ENCODE peak calls at places on chromosomes 2 and 18, in four cellular contexts. One of them, this sample, is unnamed.

GRCh38 chr2:238939074-238939473 is 91.2 kb downstream of the TWIST2 start:
- DNase-seq in adrenal gland: peak; percentile 12
- DNase-seq in A549: no peak
- DNase-seq in right lobe of liver: peak; percentile 34
- DNase-seq in this sample: peak; percentile 85

GRCh38 chr2:199765646-199766045 is 85.3 kb downstream of the FTCDNL1 start:
- DNase-seq in right lobe of liver: no peak
- DNase-seq in adrenal gland: no peak
- DNase-seq in A549: no peak
- DNase-seq in this sample: no peak

GRCh38 chr2:42652086-42652485 is 83.7 kb downstream of the MTA3 start:
- DNase-seq in right lobe of liver: no peak
- DNase-seq in A549: no peak
- DNase-seq in adrenal gland: no peak
- DNase-seq in this sample: no peak

GRCh38 chr2:215216806-215217205 is 78.4 kb upstream of the ABCA12 start:
- DNase-seq in right lobe of liver: no peak
- DNase-seq in A549: no peak
- DNase-seq in adrenal gland: no peak
- DNase-seq in this sample: no peak

GRCh38 chr2:20540587-20541304 is 93.9 kb downstream of the RHOB start:
- DNase-seq in A549: no peak
- DNase-seq in right lobe of liver: peak; percentile 81
- DNase-seq in adrenal gland: no peak
- DNase-seq in this sample: no peak

GRCh38 chr18:70333757-70334156 is 44.9 kb downstream of the SOCS6 start:
- DNase-seq in A549: peak; percentile 18
- DNase-seq in adrenal gland: no peak
- DNase-seq in right lobe of liver: no peak
- DNase-seq in this sample: no peak

GRCh38 chr2:67625178-67625577 is 228.0 kb downstream of the ETAA1 start:
- DNase-seq in right lobe of liver: no peak
- DNase-seq in adrenal gland: no peak
- DNase-seq in A549: no peak
- DNase-seq in this sample: no peak

GRCh38 chr2:239710953-239711861 is 310.4 kb upstream of the HDAC4 start:
- DNase-seq in right lobe of liver: peak; percentile 18
- DNase-seq in adrenal gland: no peak
- DNase-seq in A549: no peak
- DNase-seq in this sample: peak; percentile 30

DNA sequence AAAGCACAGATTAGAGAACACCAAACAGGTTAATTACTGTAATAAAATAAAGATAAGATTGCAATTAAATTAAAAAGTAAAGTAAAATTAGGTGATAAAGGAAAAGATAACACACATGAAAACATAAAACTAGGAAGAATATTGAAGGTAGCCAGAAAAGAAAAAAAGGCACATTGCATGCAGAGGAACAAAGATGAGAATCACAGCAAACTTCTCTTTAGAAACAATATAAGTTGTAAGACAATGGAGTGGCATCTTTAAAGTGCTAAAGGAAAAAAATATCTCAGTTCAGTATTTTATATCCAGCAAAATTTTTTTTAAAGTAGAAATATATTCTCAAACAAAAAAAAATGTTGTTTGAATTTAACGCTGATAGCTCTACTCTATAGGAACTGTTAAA is 366.0 kb downstream of the CPS1 start:
- DNase-seq in adrenal gland: no peak
- DNase-seq in A549: no peak
- DNase-seq in right lobe of liver: no peak
- DNase-seq in this sample: no peak
- TF ChIP-seq POLR2A in adrenal gland: no peak
- TF ChIP-seq POLR2A in A549: no peak
- TF ChIP-seq POLR2A in right lobe of liver: no peak
- TF ChIP-seq POLR2A in this sample: no peak

DNA sequence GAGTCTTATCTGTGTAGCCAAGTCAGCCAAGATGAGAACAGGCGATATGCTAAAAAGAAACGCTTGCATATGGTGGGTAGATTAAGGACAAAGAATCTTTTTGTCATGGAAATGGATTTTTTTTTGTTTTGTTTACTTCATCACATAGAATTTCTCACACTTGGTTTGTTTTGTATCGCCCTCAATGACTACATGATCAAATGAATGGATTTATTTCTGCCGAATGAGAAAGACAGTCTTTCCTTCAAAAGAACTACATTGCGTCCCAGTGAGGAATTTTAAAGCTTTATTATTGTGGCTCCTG is 2.0 kb downstream of the SALL3 start:
- DNase-seq in A549: no peak
- DNase-seq in right lobe of liver: no peak
- DNase-seq in adrenal gland: no peak
- DNase-seq in this sample: no peak
- H3K4me3 ChIP-seq in A549: no peak overlapping the region
- H3K4me3 ChIP-seq in right lobe of liver: no peak overlapping the region
- H3K4me3 ChIP-seq in adrenal gland: no peak overlapping the region
- H3K4me3 ChIP-seq in this sample: no peak overlapping the region

DNA sequence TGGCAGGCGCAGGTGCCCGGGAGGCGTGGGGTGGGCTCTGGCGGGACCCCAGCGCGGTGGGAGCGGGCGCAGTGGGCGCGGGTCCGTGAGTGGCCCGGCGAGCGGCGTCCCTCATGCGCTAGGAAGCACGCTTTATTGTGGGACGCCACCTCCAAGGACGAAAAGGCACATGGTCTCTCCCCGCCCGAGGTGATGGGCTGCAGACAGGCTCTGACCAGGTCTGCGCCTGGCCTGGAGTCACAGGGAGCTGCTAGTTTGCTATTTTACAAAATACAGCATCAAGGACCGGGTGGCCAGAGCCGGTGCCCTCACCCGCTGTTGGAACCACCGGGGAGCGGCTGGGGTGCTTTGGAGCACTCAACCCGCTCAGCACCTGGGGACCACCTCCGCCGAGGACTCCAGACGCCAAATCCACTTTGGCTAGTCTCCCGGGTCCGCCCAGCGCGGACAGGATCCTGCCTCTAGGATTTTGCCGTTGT is 65.3 kb downstream of the LRRFIP1 start:
- DNase-seq in adrenal gland: no peak
- DNase-seq in right lobe of liver: peak; percentile 74
- DNase-seq in A549: no peak
- DNase-seq in this sample: peak; percentile 85
- TF ChIP-seq POLR2A in adrenal gland: no peak
- TF ChIP-seq POLR2A in right lobe of liver: no peak
- TF ChIP-seq POLR2A in A549: no peak
- TF ChIP-seq POLR2A in this sample: no peak

GRCh38 chr2:176178271-176178806 is 10.1 kb upstream of the HOXD1 start:
- DNase-seq in right lobe of liver: no peak
- DNase-seq in A549: no peak
- DNase-seq in adrenal gland: no peak
- DNase-seq in this sample: no peak
- H3K4me3 ChIP-seq in right lobe of liver: no peak overlapping the region
- H3K4me3 ChIP-seq in A549: no peak overlapping the region
- H3K4me3 ChIP-seq in adrenal gland: no peak overlapping the region
- H3K4me3 ChIP-seq in this sample: peak overlapping the region; percentile 33

GRCh38 chr2:25402477-25402876 is 60.8 kb upstream of the DNMT3A start:
- DNase-seq in right lobe of liver: no peak
- DNase-seq in adrenal gland: no peak
- DNase-seq in A549: no peak
- DNase-seq in this sample: no peak
- TF ChIP-seq POLR2A in right lobe of liver: no peak
- TF ChIP-seq POLR2A in adrenal gland: no peak
- TF ChIP-seq POLR2A in A549: no peak
- TF ChIP-seq POLR2A in this sample: no peak

GRCh38 chr2:60880988-60881932 is at the start of gene REL:
- DNase-seq in right lobe of liver: peak; percentile 97
- DNase-seq in adrenal gland: peak; percentile 93
- DNase-seq in A549: peak; percentile 78
- DNase-seq in this sample: peak; percentile 95

GRCh38 chr2:60885683-60886082 is 4.3 kb downstream of the REL start:
- DNase-seq in adrenal gland: no peak
- DNase-seq in A549: no peak
- DNase-seq in right lobe of liver: no peak
- DNase-seq in this sample: no peak

GRCh38 chr2:60884795-60885194 is 3.4 kb downstream of the REL start:
- DNase-seq in adrenal gland: no peak
- DNase-seq in A549: no peak
- DNase-seq in right lobe of liver: no peak
- DNase-seq in this sample: no peak

GRCh38 chr2:60883896-60884295 is 2.5 kb downstream of the REL start:
- DNase-seq in A549: no peak
- DNase-seq in adrenal gland: no peak
- DNase-seq in right lobe of liver: no peak
- DNase-seq in this sample: no peak

GRCh38 chr2:60882971-60883753 is 1.8 kb downstream of the REL start:
- DNase-seq in adrenal gland: no peak
- DNase-seq in right lobe of liver: no peak
- DNase-seq in A549: no peak
- DNase-seq in this sample: no peak
- H3K4me3 ChIP-seq in adrenal gland: no peak overlapping the region
- H3K4me3 ChIP-seq in right lobe of liver: peak overlapping the region; percentile 83
- H3K4me3 ChIP-seq in A549: peak overlapping the region; percentile 67
- H3K4me3 ChIP-seq in this sample: peak overlapping the region; percentile 91

GRCh38 chr18:57587262-57587661 is 760 bp upstream of the FECH start:
- DNase-seq in A549: no peak
- DNase-seq in adrenal gland: no peak
- DNase-seq in right lobe of liver: no peak
- DNase-seq in this sample: no peak

GRCh38 chr18:57585846-57586242 is 658 bp downstream of the FECH start:
- DNase-seq in adrenal gland: no peak
- DNase-seq in A549: no peak
- DNase-seq in right lobe of liver: no peak
- DNase-seq in this sample: no peak

GRCh38 chr18:57589162-57589561 is 2.7 kb upstream of the FECH start:
- DNase-seq in right lobe of liver: no peak
- DNase-seq in adrenal gland: no peak
- DNase-seq in A549: no peak
- DNase-seq in this sample: no peak

GRCh38 chr18:57585421-57585820 is 1.1 kb downstream of the FECH start:
- DNase-seq in A549: no peak
- DNase-seq in adrenal gland: no peak
- DNase-seq in right lobe of liver: no peak
- DNase-seq in this sample: no peak

DNA sequence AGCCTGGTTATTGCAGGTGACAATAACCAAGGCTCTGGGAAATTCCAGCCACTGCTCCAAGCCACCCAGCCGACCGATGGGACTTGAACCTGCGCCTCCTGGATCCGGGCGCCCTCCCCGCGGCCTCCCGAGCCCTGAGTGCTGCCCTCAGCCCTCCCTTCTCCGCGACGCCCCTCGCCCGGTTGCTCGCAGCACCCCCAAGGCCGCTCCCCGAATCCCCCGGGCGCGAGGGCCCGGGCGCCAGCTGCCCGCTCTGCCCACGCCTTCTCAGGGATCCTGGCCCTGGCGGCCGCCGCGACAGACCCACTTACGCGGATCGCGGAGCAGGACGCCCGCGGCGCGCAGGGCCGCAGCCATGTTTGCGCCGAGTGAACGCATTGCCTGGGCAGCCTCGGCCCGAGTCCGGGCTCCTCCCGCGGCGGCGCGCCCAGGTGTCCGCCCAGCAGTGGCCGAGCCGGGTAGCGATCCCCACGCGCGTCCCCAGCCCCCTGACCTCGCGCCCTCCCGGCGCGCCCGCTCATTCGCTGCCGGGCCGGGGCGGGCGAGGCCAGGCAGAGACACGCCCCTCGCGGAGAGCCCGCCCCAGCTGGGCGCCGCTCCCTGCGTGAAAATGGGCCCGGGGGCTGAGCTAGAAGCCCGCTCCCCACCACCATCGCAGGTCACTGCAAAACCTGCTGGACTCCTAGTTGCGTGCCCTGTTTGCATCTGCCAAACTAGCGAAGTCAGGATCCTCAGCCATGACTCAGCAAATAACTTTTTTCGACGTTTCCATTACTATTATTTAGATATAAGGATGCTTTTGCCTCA is at the start of gene FECH:
- DNase-seq in A549: peak; percentile 40
- DNase-seq in right lobe of liver: peak; percentile 94
- DNase-seq in adrenal gland: peak; percentile 86
- DNase-seq in this sample: peak; percentile 90
- TF ChIP-seq POLR2A in A549: peak; percentile 82
- TF ChIP-seq POLR2A in right lobe of liver: peak; percentile 93
- TF ChIP-seq POLR2A in adrenal gland: peak; percentile 88
- TF ChIP-seq POLR2A in this sample: peak; percentile 5

This sample was measured in sigmoid colon.